ENCODE peak calls at places on chromosomes 3 and 15, in six cellular contexts. F is K562, Q is NB4, U is HepG2, N is GM12878, R is endothelial cell of umbilical vein. P is an unnamed sample.
A peak's percentile ranks its signal among the peaks of the same experiment; 100 is the strongest.

GRCh38 chr3:28099296-28099695 is 142.1 kb upstream of the CMC1 start:
- DNase-seq in F (no peak), Q (no peak), U (no peak), N (no peak), R (no peak), P (no peak)

GRCh38 chr15:92035961-92036360 is 182.5 kb downstream of the SLCO3A1 start:
- DNase-seq in F (no peak), Q (no peak), U (no peak), N (no peak), R (no peak), P (no peak)

GRCh38 chr3:13379191-13379830 is 40.8 kb downstream of the NUP210 start:
- DNase-seq in F (no peak), Q (no peak), U (no peak), N (no peak), R (no peak), P (no peak)

GRCh38 chr3:64048631-64049061 is 25.4 kb upstream of the PSMD6 start:
- DNase-seq in F (no peak), Q (peak; percentile 1), U (no peak), N (no peak), R (peak; percentile 57), P (no peak)

GRCh38 chr3:33886015-33886414 is 87.6 kb downstream of the PDCD6IP start:
- DNase-seq in F (no peak), Q (no peak), U (no peak), N (no peak), R (no peak), P (no peak)

GRCh38 chr3:182739619-182740018 is 53.7 kb upstream of the ATP11B start:
- DNase-seq in F (peak; percentile 31), Q (no peak), U (no peak), N (no peak), R (no peak), P (no peak)

GRCh38 chr3:190010486-190010885 is 110.2 kb downstream of the P3H2 start:
- DNase-seq in F (no peak), Q (no peak), U (no peak), N (no peak), R (no peak), P (no peak)

GRCh38 chr15:70299931-70300858 is 202.5 kb upstream of the TLE3 start:
- DNase-seq in F (no peak), Q (no peak), U (no peak), N (peak; percentile 78), R (no peak), P (no peak)

GRCh38 chr3:162391301-162391700 is 894.7 kb downstream of the OTOL1 start:
- DNase-seq in F (no peak), Q (no peak), U (no peak), N (no peak), R (no peak), P (peak; percentile 25)

GRCh38 chr3:22981861-22982260 is 221.3 kb upstream of the UBE2E2 start:
- DNase-seq in F (no peak), Q (no peak), U (no peak), N (no peak), R (no peak), P (no peak)

GRCh38 chr3:111735271-111735758 is 123.8 kb upstream of the PHLDB2 start:
- DNase-seq in F (no peak), Q (no peak), U (peak; percentile 90), N (no peak), R (peak; percentile 36), P (peak; percentile 89)

GRCh38 chr3:104887069-104887468 is 479.6 kb upstream of the ALCAM start:
- DNase-seq in F (no peak), Q (peak; percentile 55), U (no peak), N (no peak), R (no peak), P (no peak)

GRCh38 chr3:47283193-47283537 is 421 bp downstream of the KLHL18 start:
- DNase-seq in F (no peak), Q (peak; percentile 48), U (no peak), N (no peak), R (peak; percentile 41), P (peak; percentile 13)

GRCh38 chr3:142777927-142778326 is 54.1 kb downstream of the TRPC1 start:
- DNase-seq in F (no peak), Q (no peak), U (no peak), N (no peak), R (no peak), P (no peak)

DNA sequence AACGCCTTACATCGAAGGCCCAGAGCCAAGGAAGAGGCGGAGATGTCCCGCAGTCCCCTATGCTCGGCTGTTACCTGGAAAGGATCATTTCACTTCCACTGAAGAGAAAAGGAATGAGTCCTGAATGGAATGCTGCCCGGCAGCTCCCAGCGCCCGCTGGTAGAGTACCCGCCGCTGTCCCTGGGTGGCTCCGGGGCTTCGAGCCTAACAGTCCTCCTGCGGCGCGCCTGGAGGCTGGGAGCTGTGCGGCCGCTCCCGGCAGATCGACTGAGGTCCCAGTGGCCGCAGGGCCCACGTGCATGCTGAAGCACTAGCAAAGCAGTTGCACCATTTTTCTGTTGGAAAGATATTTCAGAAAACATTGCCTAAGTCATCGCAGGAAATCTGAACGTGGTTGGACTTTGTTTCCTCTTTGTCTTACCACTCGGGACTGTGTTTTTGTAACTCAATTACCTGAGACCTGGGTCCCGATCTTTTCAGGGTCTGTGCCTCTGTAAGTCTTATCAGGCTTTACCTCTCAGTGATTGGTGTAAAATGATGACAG is 984 bp downstream of the RNU6-1 start:
- DNase-seq in F (no peak), Q (peak; percentile 72), U (peak; percentile 56), N (no peak), R (no peak), P (no peak)
- TF ChIP-seq MYC in F (no peak), Q (peak; percentile 70), U (peak; percentile 81), N (no peak), R (no peak), P (no peak)

GRCh38 chr15:39835550-39835949 is 52.9 kb upstream of the FSIP1 start:
- DNase-seq in F (no peak), Q (no peak), U (no peak), N (no peak), R (no peak), P (peak; percentile 10)

GRCh38 chr15:39833515-39833981 is 50.9 kb upstream of the FSIP1 start:
- DNase-seq in F (no peak), Q (no peak), U (no peak), N (no peak), R (no peak), P (no peak)

GRCh38 chr15:39828374-39828931 is 45.8 kb upstream of the FSIP1 start:
- DNase-seq in F (no peak), Q (no peak), U (no peak), N (no peak), R (peak; percentile 41), P (no peak)

GRCh38 chr15:39834256-39834655 is 51.6 kb upstream of the FSIP1 start:
- DNase-seq in F (no peak), Q (no peak), U (no peak), N (no peak), R (no peak), P (no peak)

DNA sequence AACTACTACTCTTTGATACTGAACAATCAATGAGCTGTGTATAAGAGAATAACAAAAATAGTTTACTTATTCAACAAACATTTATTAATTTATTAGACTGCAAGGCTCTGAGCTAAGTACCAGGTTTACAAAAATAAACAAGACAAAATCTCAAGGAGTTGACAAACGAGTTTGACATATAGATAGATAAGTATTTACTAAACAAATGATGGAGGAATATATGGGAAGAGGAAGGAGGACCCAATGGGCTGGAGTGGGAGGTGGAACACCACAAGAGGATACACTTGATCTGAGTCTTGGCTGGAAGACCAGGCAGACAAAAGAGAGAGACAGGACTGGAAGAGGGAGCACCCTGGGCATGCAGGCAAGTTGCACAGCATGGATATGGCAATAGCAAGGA is 47.5 kb upstream of the FSIP1 start:
- DNase-seq in F (no peak), Q (no peak), U (no peak), N (no peak), R (no peak), P (no peak)
- TF ChIP-seq MAX in F (no peak), Q (no peak), U (no peak), N (no peak), R (no peak), P (no peak)

DNA sequence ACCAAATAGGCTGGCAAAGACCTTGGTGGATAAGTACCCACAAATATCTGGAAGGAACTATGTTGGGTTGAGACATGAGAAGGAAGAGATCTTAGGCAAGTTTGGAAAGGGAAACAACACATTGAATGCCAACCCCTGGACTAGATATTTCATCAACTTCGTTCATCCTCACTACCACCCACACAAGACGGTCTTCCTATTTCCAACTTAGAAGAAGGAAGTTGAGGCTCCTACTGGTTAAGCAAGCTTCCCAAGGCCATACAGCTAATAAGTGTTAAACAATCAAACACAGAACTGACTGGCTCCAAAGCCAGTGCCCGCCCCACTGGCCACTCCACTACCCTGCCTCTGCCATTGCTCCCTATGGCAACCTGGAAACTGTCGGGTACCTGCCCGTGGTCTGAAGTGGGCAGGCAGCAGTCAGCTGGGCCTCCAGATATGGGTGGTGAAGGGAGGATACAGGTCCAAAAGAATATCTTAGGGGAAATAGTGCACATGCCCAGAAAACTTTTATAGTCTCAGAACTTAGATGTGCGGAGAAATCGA is 94.9 kb downstream of the LIPC start:
- DNase-seq in F (no peak), Q (peak; percentile 60), U (no peak), N (no peak), R (no peak), P (no peak)
- TF ChIP-seq MYC in F (no peak), Q (no peak), U (no peak), N (no peak), R (no peak), P (no peak)

GRCh38 chr15:71379893-71380292 is 264.6 kb downstream of the THSD4 start:
- DNase-seq in F (no peak), Q (no peak), U (no peak), N (no peak), R (no peak), P (no peak)

GRCh38 chr15:71375934-71376333 is 260.7 kb downstream of the THSD4 start:
- DNase-seq in F (no peak), Q (no peak), U (no peak), N (no peak), R (no peak), P (no peak)

GRCh38 chr15:71385026-71385425 is 269.8 kb downstream of the THSD4 start:
- DNase-seq in F (no peak), Q (no peak), U (no peak), N (no peak), R (peak; percentile 89), P (no peak)

GRCh38 chr15:71384501-71384900 is 269.2 kb downstream of the THSD4 start:
- DNase-seq in F (no peak), Q (no peak), U (no peak), N (no peak), R (no peak), P (no peak)

DNA sequence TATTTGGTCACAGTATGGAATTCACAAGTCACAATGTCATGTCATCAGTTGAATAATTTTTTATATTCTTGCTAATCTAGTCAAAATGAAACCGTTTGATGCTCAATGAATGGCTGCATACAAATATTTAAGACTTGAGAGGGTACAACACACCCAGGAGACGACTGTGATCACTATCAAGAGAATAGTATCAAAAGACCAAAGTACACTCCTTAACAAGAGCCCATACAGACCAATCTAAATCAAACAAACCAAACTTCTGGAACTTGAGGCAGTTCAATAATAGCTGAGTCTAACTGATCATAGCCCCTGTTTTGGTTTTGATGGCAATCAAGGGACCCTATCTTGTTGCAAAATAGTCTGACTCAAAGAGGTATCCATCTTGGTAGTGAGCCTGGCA is 265.1 kb downstream of the THSD4 start:
- DNase-seq in F (no peak), Q (no peak), U (no peak), N (no peak), R (no peak), P (no peak)
- TF ChIP-seq MAX in F (no peak), Q (no peak), U (no peak), N (no peak), R (no peak), P (no peak)

P was measured in A549.